ENCODE peak calls at places on chromosomes 12 and 14, in five cellular contexts. V is stimulated activated CD4-positive, alpha-beta T cell treated with anti-CD3 and anti-CD28 coated beads, Interleukin-12 subunit alpha, Interleukin-12 subunit beta, amount 100 ng/mL, for 48 hours; W is GM12892; K is HFFc6; I is NCI-H2081. H is an unnamed sample.

GRCh38 chr14:70891741-70892140 is 15.5 kb upstream of the PCNX1 start:
- DNase-seq in W (no peak), I (no peak), K (no peak), V (no peak), H (no peak)

GRCh38 chr14:101927859-101928258 is 36.5 kb upstream of the DYNC1H1 start:
- DNase-seq in I (no peak), K (peak; percentile 90), V (no peak), W (no peak), H (no peak)

GRCh38 chr14:75240781-75241180 is 37.8 kb upstream of the FOS start:
- DNase-seq in V (no peak), W (no peak), K (no peak), I (no peak), H (no peak)

GRCh38 chr14:33457617-33458016 is 493.3 kb downstream of the EGLN3 start:
- DNase-seq in I (no peak), V (no peak), W (no peak), K (no peak), H (no peak)

GRCh38 chr12:133129368-133130037 is 571 bp downstream of the ZNF891 start:
- DNase-seq in W (no peak), V (no peak), K (peak; percentile 17), I (peak; percentile 45), H (no peak)

GRCh38 chr14:77131871-77132486 is 9.6 kb downstream of the ZDHHC22 start:
- DNase-seq in W (no peak), K (no peak), I (no peak), V (no peak), H (no peak)

GRCh38 chr14:60250318-60251035 is 1.5 kb downstream of the PPM1A start:
- DNase-seq in K (no peak), V (no peak), W (no peak), I (no peak), H (peak; percentile 8)

GRCh38 chr14:90398315-90398811 is 1.5 kb downstream of the CALM1 start:
- DNase-seq in I (peak; percentile 34), K (no peak), W (no peak), V (peak; percentile 38), H (no peak)

GRCh38 chr14:95481391-95482022 is 34.9 kb downstream of the SYNE3 start:
- DNase-seq in W (no peak), V (no peak), K (no peak), I (no peak), H (no peak)

H was measured in Panc1.